ENCODE peak calls at places on chromosomes 2 and 18, in nine cellular contexts. One of them, this sample, is unnamed.

GRCh38 chr2:7692657-7693161 is 775.5 kb downstream of the RNF144A start:
- DNase-seq in GM12878: no peak
- DNase-seq in GM23338: no peak
- DNase-seq in HCT116: no peak
- DNase-seq in spleen: no peak
- DNase-seq in stomach: no peak
- DNase-seq in sigmoid colon: peak; percentile 71
- DNase-seq in transverse colon: no peak
- DNase-seq in H1: no peak
- DNase-seq in this sample: no peak

GRCh38 chr2:15460112-15460620 is 101.0 kb downstream of the NBAS start:
- DNase-seq in GM12878: no peak
- DNase-seq in GM23338: no peak
- DNase-seq in HCT116: no peak
- DNase-seq in spleen: no peak
- DNase-seq in stomach: no peak
- DNase-seq in sigmoid colon: no peak
- DNase-seq in transverse colon: no peak
- DNase-seq in H1: no peak
- DNase-seq in this sample: no peak

GRCh38 chr2:130987519-130988425 is 105.5 kb downstream of the FAM168B start:
- DNase-seq in GM12878: no peak
- DNase-seq in GM23338: no peak
- DNase-seq in HCT116: no peak
- DNase-seq in spleen: no peak
- DNase-seq in stomach: no peak
- DNase-seq in sigmoid colon: no peak
- DNase-seq in transverse colon: no peak
- DNase-seq in H1: no peak
- DNase-seq in this sample: no peak

GRCh38 chr2:1556286-1556685 is 143.0 kb downstream of the TPO start:
- DNase-seq in GM12878: no peak
- DNase-seq in GM23338: no peak
- DNase-seq in HCT116: no peak
- DNase-seq in spleen: no peak
- DNase-seq in stomach: no peak
- DNase-seq in sigmoid colon: no peak
- DNase-seq in transverse colon: no peak
- DNase-seq in H1: no peak
- DNase-seq in this sample: no peak

GRCh38 chr2:39546937-39547336 is 109.9 kb upstream of the MAP4K3 start:
- DNase-seq in GM12878: no peak
- DNase-seq in GM23338: no peak
- DNase-seq in HCT116: no peak
- DNase-seq in spleen: no peak
- DNase-seq in stomach: no peak
- DNase-seq in sigmoid colon: no peak
- DNase-seq in transverse colon: no peak
- DNase-seq in H1: no peak
- DNase-seq in this sample: no peak

GRCh38 chr2:219149667-219150066 is 10.9 kb downstream of the NHEJ1 start:
- DNase-seq in GM12878: no peak
- DNase-seq in GM23338: no peak
- DNase-seq in HCT116: no peak
- DNase-seq in spleen: no peak
- DNase-seq in stomach: peak; percentile 47
- DNase-seq in sigmoid colon: no peak
- DNase-seq in transverse colon: no peak
- DNase-seq in H1: no peak
- DNase-seq in this sample: peak; percentile 59

GRCh38 chr2:67716895-67717294 is 319.8 kb downstream of the ETAA1 start:
- DNase-seq in GM12878: no peak
- DNase-seq in GM23338: no peak
- DNase-seq in HCT116: no peak
- DNase-seq in spleen: no peak
- DNase-seq in stomach: no peak
- DNase-seq in sigmoid colon: no peak
- DNase-seq in transverse colon: no peak
- DNase-seq in H1: no peak
- DNase-seq in this sample: no peak

GRCh38 chr18:49008716-49009115 is 58.0 kb upstream of the SMAD7 start:
- DNase-seq in GM12878: no peak
- DNase-seq in GM23338: no peak
- DNase-seq in HCT116: no peak
- DNase-seq in spleen: peak; percentile 61
- DNase-seq in stomach: no peak
- DNase-seq in sigmoid colon: no peak
- DNase-seq in transverse colon: no peak
- DNase-seq in H1: no peak
- DNase-seq in this sample: no peak

GRCh38 chr2:241475267-241475666 is 33.1 kb downstream of the STK25 start:
- DNase-seq in GM12878: no peak
- DNase-seq in GM23338: no peak
- DNase-seq in HCT116: no peak
- DNase-seq in spleen: peak; percentile 28
- DNase-seq in stomach: no peak
- DNase-seq in sigmoid colon: no peak
- DNase-seq in transverse colon: no peak
- DNase-seq in H1: no peak
- DNase-seq in this sample: no peak

GRCh38 chr2:207312006-207312356 is 146.2 kb upstream of the KLF7 start:
- DNase-seq in GM12878: no peak
- DNase-seq in GM23338: no peak
- DNase-seq in HCT116: no peak
- DNase-seq in spleen: no peak
- DNase-seq in stomach: no peak
- DNase-seq in sigmoid colon: no peak
- DNase-seq in transverse colon: no peak
- DNase-seq in H1: no peak
- DNase-seq in this sample: no peak

GRCh38 chr2:233228414-233228813 is 23.1 kb upstream of the ATG16L1 start:
- DNase-seq in GM12878: no peak
- DNase-seq in GM23338: no peak
- DNase-seq in HCT116: no peak
- DNase-seq in spleen: no peak
- DNase-seq in stomach: no peak
- DNase-seq in sigmoid colon: no peak
- DNase-seq in transverse colon: no peak
- DNase-seq in H1: no peak
- DNase-seq in this sample: no peak

GRCh38 chr2:207282916-207283315 is 117.2 kb upstream of the KLF7 start:
- DNase-seq in GM12878: no peak
- DNase-seq in GM23338: no peak
- DNase-seq in HCT116: no peak
- DNase-seq in spleen: no peak
- DNase-seq in stomach: no peak
- DNase-seq in sigmoid colon: no peak
- DNase-seq in transverse colon: no peak
- DNase-seq in H1: no peak
- DNase-seq in this sample: peak; percentile 21

GRCh38 chr2:9755638-9756037 is 87.6 kb upstream of the TAF1B start:
- DNase-seq in GM12878: no peak
- DNase-seq in GM23338: no peak
- DNase-seq in HCT116: no peak
- DNase-seq in spleen: no peak
- DNase-seq in stomach: no peak
- DNase-seq in sigmoid colon: no peak
- DNase-seq in transverse colon: no peak
- DNase-seq in H1: no peak
- DNase-seq in this sample: no peak

GRCh38 chr2:9760069-9760910 is 83.0 kb upstream of the TAF1B start:
- DNase-seq in GM12878: no peak
- DNase-seq in GM23338: no peak
- DNase-seq in HCT116: no peak
- DNase-seq in spleen: no peak
- DNase-seq in stomach: no peak
- DNase-seq in sigmoid colon: no peak
- DNase-seq in transverse colon: no peak
- DNase-seq in H1: no peak
- DNase-seq in this sample: no peak

GRCh38 chr2:9756692-9757250 is 86.5 kb upstream of the TAF1B start:
- DNase-seq in GM12878: no peak
- DNase-seq in GM23338: no peak
- DNase-seq in HCT116: no peak
- DNase-seq in spleen: no peak
- DNase-seq in stomach: no peak
- DNase-seq in sigmoid colon: no peak
- DNase-seq in transverse colon: no peak
- DNase-seq in H1: no peak
- DNase-seq in this sample: no peak

GRCh38 chr2:9758741-9759140 is 84.5 kb upstream of the TAF1B start:
- DNase-seq in GM12878: no peak
- DNase-seq in GM23338: no peak
- DNase-seq in HCT116: no peak
- DNase-seq in spleen: no peak
- DNase-seq in stomach: no peak
- DNase-seq in sigmoid colon: no peak
- DNase-seq in transverse colon: no peak
- DNase-seq in H1: no peak
- DNase-seq in this sample: no peak

GRCh38 chr2:9757430-9758287 is 85.6 kb upstream of the TAF1B start:
- DNase-seq in GM12878: no peak
- DNase-seq in GM23338: peak; percentile 71
- DNase-seq in HCT116: no peak
- DNase-seq in spleen: no peak
- DNase-seq in stomach: no peak
- DNase-seq in sigmoid colon: no peak
- DNase-seq in transverse colon: no peak
- DNase-seq in H1: no peak
- DNase-seq in this sample: no peak
- TF ChIP-seq POLR2AphosphoS5 in GM12878: no peak
- TF ChIP-seq POLR2AphosphoS5 in GM23338: no peak
- TF ChIP-seq POLR2AphosphoS5 in HCT116: no peak
- TF ChIP-seq POLR2AphosphoS5 in spleen: no peak
- TF ChIP-seq POLR2AphosphoS5 in stomach: no peak
- TF ChIP-seq POLR2AphosphoS5 in sigmoid colon: peak; percentile 19
- TF ChIP-seq POLR2AphosphoS5 in transverse colon: no peak
- TF ChIP-seq POLR2AphosphoS5 in H1: no peak
- TF ChIP-seq POLR2AphosphoS5 in this sample: no peak

GRCh38 chr18:43780782-43781340 is 503.6 kb upstream of the SYT4 start:
- DNase-seq in GM12878: no peak
- DNase-seq in GM23338: no peak
- DNase-seq in HCT116: no peak
- DNase-seq in spleen: no peak
- DNase-seq in stomach: no peak
- DNase-seq in sigmoid colon: no peak
- DNase-seq in transverse colon: no peak
- DNase-seq in H1: no peak
- DNase-seq in this sample: no peak
- TF ChIP-seq POLR2AphosphoS5 in GM12878: no peak
- TF ChIP-seq POLR2AphosphoS5 in GM23338: no peak
- TF ChIP-seq POLR2AphosphoS5 in HCT116: no peak
- TF ChIP-seq POLR2AphosphoS5 in spleen: no peak
- TF ChIP-seq POLR2AphosphoS5 in stomach: no peak
- TF ChIP-seq POLR2AphosphoS5 in sigmoid colon: no peak
- TF ChIP-seq POLR2AphosphoS5 in transverse colon: no peak
- TF ChIP-seq POLR2AphosphoS5 in H1: no peak
- TF ChIP-seq POLR2AphosphoS5 in this sample: no peak

GRCh38 chr18:63161728-63162195 is 157.8 kb downstream of the BCL2 start:
- DNase-seq in GM12878: peak; percentile 98
- DNase-seq in GM23338: no peak
- DNase-seq in HCT116: no peak
- DNase-seq in spleen: peak; percentile 87
- DNase-seq in stomach: peak; percentile 62
- DNase-seq in sigmoid colon: peak; percentile 84
- DNase-seq in transverse colon: peak; percentile 78
- DNase-seq in H1: no peak
- DNase-seq in this sample: peak; percentile 62
- TF ChIP-seq POLR2AphosphoS5 in GM12878: peak; percentile 88
- TF ChIP-seq POLR2AphosphoS5 in GM23338: no peak
- TF ChIP-seq POLR2AphosphoS5 in HCT116: no peak
- TF ChIP-seq POLR2AphosphoS5 in spleen: peak; percentile 25
- TF ChIP-seq POLR2AphosphoS5 in stomach: peak; percentile 49
- TF ChIP-seq POLR2AphosphoS5 in sigmoid colon: peak; percentile 91
- TF ChIP-seq POLR2AphosphoS5 in transverse colon: peak; percentile 51
- TF ChIP-seq POLR2AphosphoS5 in H1: no peak
- TF ChIP-seq POLR2AphosphoS5 in this sample: no peak

GRCh38 chr2:27494284-27494943 is 586 bp downstream of the FNDC4 start:
- DNase-seq in GM12878: no peak
- DNase-seq in GM23338: peak; percentile 55
- DNase-seq in HCT116: no peak
- DNase-seq in spleen: peak; percentile 77
- DNase-seq in stomach: no peak
- DNase-seq in sigmoid colon: peak; percentile 83
- DNase-seq in transverse colon: peak; percentile 32
- DNase-seq in H1: no peak
- DNase-seq in this sample: peak; percentile 14
- TF ChIP-seq POLR2AphosphoS5 in GM12878: no peak
- TF ChIP-seq POLR2AphosphoS5 in GM23338: no peak
- TF ChIP-seq POLR2AphosphoS5 in HCT116: no peak
- TF ChIP-seq POLR2AphosphoS5 in spleen: peak; percentile 46
- TF ChIP-seq POLR2AphosphoS5 in stomach: peak; percentile 59
- TF ChIP-seq POLR2AphosphoS5 in sigmoid colon: peak; percentile 67
- TF ChIP-seq POLR2AphosphoS5 in transverse colon: no peak
- TF ChIP-seq POLR2AphosphoS5 in H1: no peak
- TF ChIP-seq POLR2AphosphoS5 in this sample: no peak

GRCh38 chr2:49971453-49971852 is 817.1 kb upstream of the FSHR start:
- DNase-seq in GM12878: no peak
- DNase-seq in GM23338: no peak
- DNase-seq in HCT116: no peak
- DNase-seq in spleen: no peak
- DNase-seq in stomach: no peak
- DNase-seq in sigmoid colon: no peak
- DNase-seq in transverse colon: no peak
- DNase-seq in H1: no peak
- DNase-seq in this sample: no peak

GRCh38 chr2:49978341-49978740 is 824.0 kb upstream of the FSHR start:
- DNase-seq in GM12878: no peak
- DNase-seq in GM23338: peak; percentile 28
- DNase-seq in HCT116: no peak
- DNase-seq in spleen: no peak
- DNase-seq in stomach: no peak
- DNase-seq in sigmoid colon: no peak
- DNase-seq in transverse colon: no peak
- DNase-seq in H1: no peak
- DNase-seq in this sample: no peak

GRCh38 chr2:49972699-49973098 is 818.4 kb upstream of the FSHR start:
- DNase-seq in GM12878: no peak
- DNase-seq in GM23338: peak; percentile 90
- DNase-seq in HCT116: no peak
- DNase-seq in spleen: no peak
- DNase-seq in stomach: no peak
- DNase-seq in sigmoid colon: no peak
- DNase-seq in transverse colon: no peak
- DNase-seq in H1: peak; percentile 39
- DNase-seq in this sample: no peak

DNA sequence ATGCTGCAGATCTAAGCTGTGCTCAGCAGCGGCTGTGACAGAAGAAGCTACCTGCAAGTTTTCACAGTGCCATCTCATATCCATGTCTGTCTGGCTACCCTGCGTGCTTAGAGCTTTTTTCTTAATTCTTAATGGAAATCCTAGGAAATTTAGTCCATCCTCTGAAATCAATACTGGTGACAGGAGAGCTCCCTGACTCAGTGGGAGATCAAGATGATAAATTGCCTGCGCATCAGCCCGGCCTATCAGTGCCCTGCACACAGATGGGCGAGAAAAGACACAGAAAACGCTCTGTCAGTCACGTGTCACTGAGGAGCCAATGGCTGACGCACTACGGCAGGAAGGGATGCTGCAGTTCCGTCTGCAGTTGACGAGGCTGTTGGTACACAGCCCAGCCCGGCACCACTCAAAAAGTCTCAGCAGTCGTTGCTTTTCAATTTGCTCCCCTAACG is 819.6 kb upstream of the FSHR start:
- DNase-seq in GM12878: no peak
- DNase-seq in GM23338: peak; percentile 82
- DNase-seq in HCT116: no peak
- DNase-seq in spleen: peak; percentile 85
- DNase-seq in stomach: peak; percentile 45
- DNase-seq in sigmoid colon: peak; percentile 71
- DNase-seq in transverse colon: peak; percentile 23
- DNase-seq in H1: peak; percentile 29
- DNase-seq in this sample: no peak
- TF ChIP-seq POLR2AphosphoS5 in GM12878: no peak
- TF ChIP-seq POLR2AphosphoS5 in GM23338: peak; percentile 29
- TF ChIP-seq POLR2AphosphoS5 in HCT116: no peak
- TF ChIP-seq POLR2AphosphoS5 in spleen: no peak
- TF ChIP-seq POLR2AphosphoS5 in stomach: no peak
- TF ChIP-seq POLR2AphosphoS5 in sigmoid colon: peak; percentile 10
- TF ChIP-seq POLR2AphosphoS5 in transverse colon: no peak
- TF ChIP-seq POLR2AphosphoS5 in H1: no peak
- TF ChIP-seq POLR2AphosphoS5 in this sample: no peak